ENCODE peak calls at places on chromosomes 5 and 9, in six cellular contexts. One of them, this sample, is unnamed.

GRCh38 chr5:139061856-139062255 is 136.3 kb downstream of the SIL1 start:
- DNase-seq in HL-60: no peak
- DNase-seq in prostate gland: no peak
- DNase-seq in psoas muscle: no peak
- DNase-seq in ovary: no peak
- DNase-seq in CD8-positive, alpha-beta T cell: no peak
- DNase-seq in this sample: no peak

GRCh38 chr5:114782869-114783268 is 386.8 kb downstream of the TRIM36 start:
- DNase-seq in HL-60: no peak
- DNase-seq in prostate gland: no peak
- DNase-seq in psoas muscle: peak
- DNase-seq in ovary: no peak
- DNase-seq in CD8-positive, alpha-beta T cell: no peak
- DNase-seq in this sample: no peak

GRCh38 chr5:32916648-32917047 is 205.5 kb downstream of the NPR3 start:
- DNase-seq in HL-60: no peak
- DNase-seq in prostate gland: peak
- DNase-seq in psoas muscle: no peak
- DNase-seq in ovary: no peak
- DNase-seq in CD8-positive, alpha-beta T cell: no peak
- DNase-seq in this sample: no peak

GRCh38 chr5:134467231-134467630 is 55.5 kb upstream of the CDKN2AIPNL start:
- DNase-seq in HL-60: no peak
- DNase-seq in prostate gland: no peak
- DNase-seq in psoas muscle: no peak
- DNase-seq in ovary: no peak
- DNase-seq in CD8-positive, alpha-beta T cell: no peak
- DNase-seq in this sample: no peak

GRCh38 chr5:139137703-139138102 is 60.5 kb downstream of the SIL1 start:
- DNase-seq in HL-60: no peak
- DNase-seq in prostate gland: no peak
- DNase-seq in psoas muscle: peak
- DNase-seq in ovary: no peak
- DNase-seq in CD8-positive, alpha-beta T cell: no peak
- DNase-seq in this sample: no peak

GRCh38 chr5:69368458-69369368 is 607 bp downstream of the AK6 start:
- DNase-seq in HL-60: no peak
- DNase-seq in prostate gland: no peak
- DNase-seq in psoas muscle: no peak
- DNase-seq in ovary: no peak
- DNase-seq in CD8-positive, alpha-beta T cell: no peak
- DNase-seq in this sample: peak

GRCh38 chr9:69655065-69655464 is 17.1 kb downstream of the APBA1 start:
- DNase-seq in HL-60: no peak
- DNase-seq in prostate gland: no peak
- DNase-seq in psoas muscle: no peak
- DNase-seq in ovary: no peak
- DNase-seq in CD8-positive, alpha-beta T cell: no peak
- DNase-seq in this sample: no peak

GRCh38 chr5:71895546-71895945 is 176.5 kb downstream of the CARTPT start:
- DNase-seq in HL-60: no peak
- DNase-seq in prostate gland: no peak
- DNase-seq in psoas muscle: no peak
- DNase-seq in ovary: no peak
- DNase-seq in CD8-positive, alpha-beta T cell: no peak
- DNase-seq in this sample: no peak

GRCh38 chr9:16367605-16368424 is 502.7 kb downstream of the BNC2 start:
- DNase-seq in HL-60: no peak
- DNase-seq in prostate gland: no peak
- DNase-seq in psoas muscle: no peak
- DNase-seq in ovary: no peak
- DNase-seq in CD8-positive, alpha-beta T cell: peak
- DNase-seq in this sample: no peak

GRCh38 chr5:50751064-50751657 is 84.7 kb downstream of the PARP8 start:
- DNase-seq in HL-60: peak
- DNase-seq in prostate gland: peak
- DNase-seq in psoas muscle: no peak
- DNase-seq in ovary: no peak
- DNase-seq in CD8-positive, alpha-beta T cell: no peak
- DNase-seq in this sample: peak

GRCh38 chr9:31519011-31519410 is 865.4 kb upstream of the ACO1 start:
- DNase-seq in HL-60: no peak
- DNase-seq in prostate gland: no peak
- DNase-seq in psoas muscle: no peak
- DNase-seq in ovary: no peak
- DNase-seq in CD8-positive, alpha-beta T cell: no peak
- DNase-seq in this sample: no peak

GRCh38 chr5:98775246-98775961 is 1.9 kb downstream of the RGMB start:
- DNase-seq in HL-60: no peak
- DNase-seq in prostate gland: no peak
- DNase-seq in psoas muscle: no peak
- DNase-seq in ovary: no peak
- DNase-seq in CD8-positive, alpha-beta T cell: no peak
- DNase-seq in this sample: no peak

GRCh38 chr9:38432922-38433510 is 8.8 kb upstream of the IGFBPL1 start:
- DNase-seq in HL-60: peak
- DNase-seq in prostate gland: no peak
- DNase-seq in psoas muscle: no peak
- DNase-seq in ovary: no peak
- DNase-seq in CD8-positive, alpha-beta T cell: no peak
- DNase-seq in this sample: no peak

GRCh38 chr5:134289509-134290113 is 63.7 kb upstream of the PPP2CA start:
- DNase-seq in HL-60: peak
- DNase-seq in prostate gland: peak
- DNase-seq in psoas muscle: no peak
- DNase-seq in ovary: peak
- DNase-seq in CD8-positive, alpha-beta T cell: peak
- DNase-seq in this sample: peak

GRCh38 chr5:149114403-149115312 is 26.6 kb upstream of the ABLIM3 start:
- DNase-seq in HL-60: peak
- DNase-seq in prostate gland: peak
- DNase-seq in psoas muscle: peak
- DNase-seq in ovary: no peak
- DNase-seq in CD8-positive, alpha-beta T cell: peak
- DNase-seq in this sample: no peak

GRCh38 chr5:113282470-113282869 is 152.3 kb downstream of the TSSK1B start:
- DNase-seq in HL-60: no peak
- DNase-seq in prostate gland: no peak
- DNase-seq in psoas muscle: no peak
- DNase-seq in ovary: no peak
- DNase-seq in CD8-positive, alpha-beta T cell: no peak
- DNase-seq in this sample: no peak

GRCh38 chr9:588952-589351 is 252.5 kb upstream of the DMRT1 start:
- DNase-seq in HL-60: no peak
- DNase-seq in prostate gland: no peak
- DNase-seq in psoas muscle: no peak
- DNase-seq in ovary: no peak
- DNase-seq in CD8-positive, alpha-beta T cell: no peak
- DNase-seq in this sample: no peak

GRCh38 chr5:56763711-56764466 is 51.5 kb upstream of the MAP3K1 start:
- DNase-seq in HL-60: peak
- DNase-seq in prostate gland: peak
- DNase-seq in psoas muscle: no peak
- DNase-seq in ovary: no peak
- DNase-seq in CD8-positive, alpha-beta T cell: no peak
- DNase-seq in this sample: no peak

GRCh38 chr5:61758711-61759110 is 426.7 kb downstream of the ZSWIM6 start:
- DNase-seq in HL-60: no peak
- DNase-seq in prostate gland: no peak
- DNase-seq in psoas muscle: no peak
- DNase-seq in ovary: no peak
- DNase-seq in CD8-positive, alpha-beta T cell: no peak
- DNase-seq in this sample: no peak

GRCh38 chr5:42995152-42995751 is 44.9 kb downstream of the ANXA2R start:
- DNase-seq in HL-60: no peak
- DNase-seq in prostate gland: no peak
- DNase-seq in psoas muscle: no peak
- DNase-seq in ovary: no peak
- DNase-seq in CD8-positive, alpha-beta T cell: peak
- DNase-seq in this sample: no peak

GRCh38 chr5:122547219-122547618 is 227.7 kb upstream of the SNX2 start:
- DNase-seq in HL-60: no peak
- DNase-seq in prostate gland: no peak
- DNase-seq in psoas muscle: no peak
- DNase-seq in ovary: no peak
- DNase-seq in CD8-positive, alpha-beta T cell: no peak
- DNase-seq in this sample: no peak

GRCh38 chr5:127428748-127429147 is 88.7 kb upstream of the PRRC1 start:
- DNase-seq in HL-60: no peak
- DNase-seq in prostate gland: no peak
- DNase-seq in psoas muscle: no peak
- DNase-seq in ovary: no peak
- DNase-seq in CD8-positive, alpha-beta T cell: no peak
- DNase-seq in this sample: no peak

GRCh38 chr9:126622872-126623271 is 9.1 kb downstream of the LMX1B start:
- DNase-seq in HL-60: no peak
- DNase-seq in prostate gland: no peak
- DNase-seq in psoas muscle: no peak
- DNase-seq in ovary: no peak
- DNase-seq in CD8-positive, alpha-beta T cell: no peak
- DNase-seq in this sample: no peak

GRCh38 chr5:69484891-69485290 is 7.7 kb upstream of the OCLN start:
- DNase-seq in HL-60: no peak
- DNase-seq in prostate gland: no peak
- DNase-seq in psoas muscle: no peak
- DNase-seq in ovary: no peak
- DNase-seq in CD8-positive, alpha-beta T cell: no peak
- DNase-seq in this sample: no peak

GRCh38 chr5:41637869-41638268 is 127.5 kb upstream of the PLCXD3 start:
- DNase-seq in HL-60: no peak
- DNase-seq in prostate gland: no peak
- DNase-seq in psoas muscle: no peak
- DNase-seq in ovary: no peak
- DNase-seq in CD8-positive, alpha-beta T cell: no peak
- DNase-seq in this sample: no peak

GRCh38 chr9:82036101-82036500 is 47.5 kb downstream of the SPATA31D1 start:
- DNase-seq in HL-60: no peak
- DNase-seq in prostate gland: no peak
- DNase-seq in psoas muscle: no peak
- DNase-seq in ovary: no peak
- DNase-seq in CD8-positive, alpha-beta T cell: no peak
- DNase-seq in this sample: no peak

GRCh38 chr9:71592400-71592799 is 175.9 kb downstream of the CEMIP2 start:
- DNase-seq in HL-60: no peak
- DNase-seq in prostate gland: no peak
- DNase-seq in psoas muscle: no peak
- DNase-seq in ovary: no peak
- DNase-seq in CD8-positive, alpha-beta T cell: no peak
- DNase-seq in this sample: no peak

GRCh38 chr5:10364186-10364689 is 10.7 kb downstream of the MARCHF6 start:
- DNase-seq in HL-60: peak
- DNase-seq in prostate gland: no peak
- DNase-seq in psoas muscle: no peak
- DNase-seq in ovary: no peak
- DNase-seq in CD8-positive, alpha-beta T cell: no peak
- DNase-seq in this sample: no peak
- TF ChIP-seq CTCF in HL-60: peak
- TF ChIP-seq CTCF in prostate gland: no peak
- TF ChIP-seq CTCF in psoas muscle: peak
- TF ChIP-seq CTCF in ovary: no peak
- TF ChIP-seq CTCF in CD8-positive, alpha-beta T cell: no peak
- TF ChIP-seq CTCF in this sample: no peak

GRCh38 chr9:18626046-18626698 is 152.2 kb downstream of the ADAMTSL1 start:
- DNase-seq in HL-60: no peak
- DNase-seq in prostate gland: no peak
- DNase-seq in psoas muscle: no peak
- DNase-seq in ovary: no peak
- DNase-seq in CD8-positive, alpha-beta T cell: no peak
- DNase-seq in this sample: no peak
- TF ChIP-seq CTCF in HL-60: no peak
- TF ChIP-seq CTCF in prostate gland: no peak
- TF ChIP-seq CTCF in psoas muscle: no peak
- TF ChIP-seq CTCF in ovary: no peak
- TF ChIP-seq CTCF in CD8-positive, alpha-beta T cell: no peak
- TF ChIP-seq CTCF in this sample: no peak

GRCh38 chr9:85858351-85858750 is 82.6 kb upstream of the NAA35 start:
- DNase-seq in HL-60: no peak
- DNase-seq in prostate gland: no peak
- DNase-seq in psoas muscle: no peak
- DNase-seq in ovary: no peak
- DNase-seq in CD8-positive, alpha-beta T cell: no peak
- DNase-seq in this sample: no peak

GRCh38 chr9:85859751-85860150 is 81.2 kb upstream of the NAA35 start:
- DNase-seq in HL-60: no peak
- DNase-seq in prostate gland: no peak
- DNase-seq in psoas muscle: no peak
- DNase-seq in ovary: no peak
- DNase-seq in CD8-positive, alpha-beta T cell: no peak
- DNase-seq in this sample: no peak

DNA sequence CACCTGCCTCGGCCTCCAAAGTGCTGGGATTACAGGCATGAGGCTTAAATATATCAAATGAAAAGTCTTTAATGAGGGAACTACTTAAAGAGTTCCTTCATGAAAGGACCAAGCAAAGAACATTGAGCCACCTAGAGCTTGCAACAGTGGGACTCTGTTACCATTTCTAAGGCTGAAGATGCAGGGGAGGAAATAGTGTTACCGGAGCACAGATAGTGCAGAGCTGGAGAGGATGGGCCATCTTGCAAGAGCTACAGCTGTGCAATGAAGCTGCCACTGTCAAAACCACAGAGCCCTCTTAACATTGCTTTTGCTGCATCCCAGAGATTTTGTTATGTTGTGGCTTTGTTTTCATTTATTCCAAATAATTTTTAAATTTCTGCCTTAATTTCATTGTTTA is 77.1 kb upstream of the NAA35 start:
- DNase-seq in HL-60: no peak
- DNase-seq in prostate gland: no peak
- DNase-seq in psoas muscle: no peak
- DNase-seq in ovary: no peak
- DNase-seq in CD8-positive, alpha-beta T cell: no peak
- DNase-seq in this sample: no peak
- TF ChIP-seq CTCF in HL-60: no peak
- TF ChIP-seq CTCF in prostate gland: no peak
- TF ChIP-seq CTCF in psoas muscle: no peak
- TF ChIP-seq CTCF in ovary: no peak
- TF ChIP-seq CTCF in CD8-positive, alpha-beta T cell: no peak
- TF ChIP-seq CTCF in this sample: no peak

DNA sequence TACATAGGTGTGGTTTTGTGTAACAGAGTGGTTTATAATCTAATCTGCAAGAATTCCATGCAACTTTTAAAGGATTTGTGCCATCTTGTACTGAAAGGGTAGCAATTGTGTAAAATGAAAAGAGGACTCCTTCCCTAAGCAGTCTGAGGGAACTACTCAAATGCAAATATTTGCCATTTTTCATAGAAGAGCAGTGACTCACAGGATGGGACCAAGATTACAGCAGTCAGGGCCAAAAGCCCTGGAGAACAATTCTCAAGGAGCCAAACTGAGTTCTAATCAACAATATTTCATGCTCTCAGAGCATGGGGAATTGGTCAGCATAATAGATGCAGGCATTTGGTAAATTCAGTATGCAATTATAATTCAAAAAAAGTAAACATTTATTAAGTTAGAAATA is 495.8 kb downstream of the CHSY3 start:
- DNase-seq in HL-60: no peak
- DNase-seq in prostate gland: no peak
- DNase-seq in psoas muscle: no peak
- DNase-seq in ovary: no peak
- DNase-seq in CD8-positive, alpha-beta T cell: no peak
- DNase-seq in this sample: no peak
- TF ChIP-seq CTCF in HL-60: no peak
- TF ChIP-seq CTCF in prostate gland: no peak
- TF ChIP-seq CTCF in psoas muscle: no peak
- TF ChIP-seq CTCF in ovary: no peak
- TF ChIP-seq CTCF in CD8-positive, alpha-beta T cell: no peak
- TF ChIP-seq CTCF in this sample: no peak